ENCODE peak calls at places on chromosomes 3 and 15, in four cellular contexts. P, G, K and E are unnamed samples.

GRCh38 chr3:167066977-167067843 is 312.9 kb downstream of the ZBBX start:
- DNase-seq in P (peak), K (no peak), G (no peak), E (no peak)

GRCh38 chr3:82055792-82056191 is 294.3 kb upstream of the GBE1 start:
- DNase-seq in G (no peak), P (no peak), K (no peak), E (no peak)

GRCh38 chr15:31361764-31362120 is 35.1 kb downstream of the KLF13 start:
- DNase-seq in K (no peak), G (no peak), P (no peak), E (no peak)

GRCh38 chr3:156687023-156687422 is 12.6 kb downstream of the TIPARP start:
- DNase-seq in G (no peak), P (no peak), K (no peak), E (no peak)

GRCh38 chr3:49399467-49399866 is 12.3 kb downstream of the RHOA start:
- DNase-seq in P (no peak), G (no peak), K (no peak), E (no peak)

GRCh38 chr15:74995779-74996765 is 709 bp downstream of the SCAMP5 start:
- DNase-seq in P (no peak), K (peak), G (peak), E (no peak)

GRCh38 chr15:81182031-81182745 is 14.5 kb upstream of the IL16 start:
- DNase-seq in K (no peak), G (no peak), P (no peak), E (no peak)

GRCh38 chr15:84973492-84974460 is 7.9 kb upstream of the PDE8A start:
- DNase-seq in G (no peak), K (no peak), P (no peak), E (no peak)

GRCh38 chr15:45790325-45790943 is 155.6 kb downstream of the SQOR start:
- DNase-seq in K (peak), G (peak), P (peak), E (no peak)

GRCh38 chr3:141876891-141877561 is 583 bp downstream of the ATP1B3 start:
- DNase-seq in P (peak), G (peak), K (peak), E (peak)

GRCh38 chr15:70775160-70775559 is 11.8 kb upstream of the UACA start:
- DNase-seq in P (no peak), K (no peak), G (no peak), E (no peak)

GRCh38 chr3:193046369-193046768 is 128.7 kb upstream of the MB21D2 start:
- DNase-seq in G (no peak), K (no peak), P (no peak), E (no peak)

GRCh38 chr3:9930804-9931418 is 2.7 kb upstream of the CRELD1 start:
- DNase-seq in P (no peak), G (no peak), K (peak), E (peak)

GRCh38 chr3:55178336-55178735 is 250.5 kb upstream of the LRTM1 start:
- DNase-seq in G (no peak), P (no peak), K (no peak), E (no peak)

GRCh38 chr15:68045289-68046265 is 8.5 kb upstream of the PIAS1 start:
- DNase-seq in P (no peak), K (peak), G (peak), E (no peak)

GRCh38 chr3:186109897-186110803 is 1.3 kb upstream of the ETV5 start:
- DNase-seq in P (no peak), K (no peak), G (peak), E (peak)

DNA sequence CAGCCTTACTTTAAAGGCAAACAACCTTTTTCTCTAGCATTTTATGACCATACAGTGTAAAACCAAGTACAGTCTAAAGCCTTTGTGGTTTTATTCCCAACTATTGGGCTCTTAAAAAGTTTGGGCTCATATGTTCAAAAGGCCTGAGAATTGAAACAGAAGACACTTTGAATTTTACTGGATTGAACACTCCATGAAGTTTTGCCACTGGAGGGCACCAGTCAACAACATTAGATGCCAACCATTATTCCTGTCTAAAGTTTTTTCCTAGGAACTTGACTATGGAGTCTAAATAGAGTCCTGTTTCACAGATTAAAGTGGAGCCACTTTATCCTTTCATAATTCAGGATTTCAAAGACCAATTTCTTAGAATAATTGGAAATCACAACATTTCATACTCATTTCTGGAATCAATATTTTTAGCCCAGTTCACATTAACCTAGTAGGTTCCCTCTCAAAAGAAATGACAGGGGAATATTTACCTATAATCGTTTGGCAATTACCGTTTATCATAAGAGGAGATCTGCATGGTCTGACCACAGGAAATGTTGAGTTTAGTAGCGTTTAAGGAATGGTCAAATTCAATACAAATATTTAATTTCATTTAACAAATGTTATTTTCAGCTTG is 244.1 kb upstream of the PDZRN3 start:
- DNase-seq in P (peak), G (peak), K (peak), E (peak)
- TF ChIP-seq ELF4 in P (no peak), G (no peak), K (no peak), E (no peak)

GRCh38 chr3:76134166-76134565 is 348.8 kb upstream of the ZNF717 start:
- DNase-seq in P (no peak), G (no peak), K (no peak), E (no peak)

GRCh38 chr3:76138921-76139320 is 353.6 kb upstream of the ZNF717 start:
- DNase-seq in G (no peak), K (no peak), P (no peak), E (no peak)
- TF ChIP-seq ELF4 in G (no peak), K (no peak), P (no peak), E (no peak)

GRCh38 chr3:152738656-152739055 is 96.3 kb upstream of the P2RY1 start:
- DNase-seq in G (no peak), K (no peak), P (no peak), E (no peak)

GRCh38 chr3:152742368-152743347 is 92.3 kb upstream of the P2RY1 start:
- DNase-seq in K (no peak), G (no peak), P (no peak), E (no peak)

GRCh38 chr3:152737021-152737908 is 97.7 kb upstream of the P2RY1 start:
- DNase-seq in K (no peak), P (no peak), G (no peak), E (no peak)
- TF ChIP-seq ELF4 in K (no peak), P (no peak), G (no peak), E (no peak)

GRCh38 chr15:56098230-56098899 is 105.0 kb upstream of the NEDD4 start:
- DNase-seq in G (no peak), K (no peak), P (no peak), E (no peak)
- TF ChIP-seq ELF4 in G (no peak), K (no peak), P (no peak), E (no peak)

GRCh38 chr15:60116456-60117089 is 112.5 kb downstream of the FOXB1 start:
- DNase-seq in G (no peak), K (no peak), P (no peak), E (no peak)

GRCh38 chr15:60118564-60119080 is 114.5 kb downstream of the FOXB1 start:
- DNase-seq in K (no peak), G (peak), P (no peak), E (no peak)

GRCh38 chr15:60118146-60118545 is 114.0 kb downstream of the FOXB1 start:
- DNase-seq in P (no peak), K (no peak), G (peak), E (no peak)

GRCh38 chr15:60119101-60119500 is 115.0 kb downstream of the FOXB1 start:
- DNase-seq in P (no peak), G (no peak), K (no peak), E (no peak)

DNA sequence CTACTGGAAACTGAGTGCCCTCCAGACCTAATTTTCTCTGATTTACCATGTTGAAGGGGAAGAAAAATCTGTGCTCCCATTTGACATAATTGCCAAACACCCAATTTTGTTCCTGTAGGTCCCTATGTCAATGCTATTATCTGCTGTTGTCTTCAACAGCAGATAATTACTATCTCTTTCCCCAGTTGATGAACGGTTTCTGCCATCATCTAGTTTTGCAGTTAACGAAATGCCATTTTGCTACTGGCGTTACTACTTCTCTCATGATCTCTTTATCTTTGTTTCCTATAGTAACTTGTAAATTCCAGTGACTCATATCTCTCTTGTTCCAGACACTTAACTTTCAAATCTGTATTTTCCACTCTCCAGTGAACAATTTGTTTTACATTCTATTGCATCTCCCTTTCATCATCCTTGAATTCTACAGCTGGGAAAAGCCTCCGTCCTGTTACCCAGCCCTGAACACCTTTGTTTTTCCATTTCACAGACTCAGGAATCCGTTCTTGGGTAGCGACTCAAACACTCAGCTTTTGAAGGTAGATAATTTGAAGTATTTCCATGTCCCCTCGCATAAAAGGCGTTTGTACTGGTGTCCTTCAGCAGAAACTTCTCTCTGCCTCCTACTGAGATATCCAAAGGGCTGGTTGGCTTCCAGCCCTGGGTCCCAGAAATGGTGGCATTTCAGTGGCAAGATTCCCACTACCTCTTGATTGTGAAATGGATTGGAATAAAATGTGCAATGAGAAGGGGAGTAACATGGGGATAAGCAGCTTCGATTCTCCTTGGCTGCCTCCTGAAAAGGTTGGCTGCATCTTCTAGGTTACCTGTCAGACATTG is 111.7 kb downstream of the FOXB1 start:
- DNase-seq in G (no peak), P (no peak), K (no peak), E (no peak)
- TF ChIP-seq ELF4 in G (no peak), P (no peak), K (no peak), E (no peak)

DNA sequence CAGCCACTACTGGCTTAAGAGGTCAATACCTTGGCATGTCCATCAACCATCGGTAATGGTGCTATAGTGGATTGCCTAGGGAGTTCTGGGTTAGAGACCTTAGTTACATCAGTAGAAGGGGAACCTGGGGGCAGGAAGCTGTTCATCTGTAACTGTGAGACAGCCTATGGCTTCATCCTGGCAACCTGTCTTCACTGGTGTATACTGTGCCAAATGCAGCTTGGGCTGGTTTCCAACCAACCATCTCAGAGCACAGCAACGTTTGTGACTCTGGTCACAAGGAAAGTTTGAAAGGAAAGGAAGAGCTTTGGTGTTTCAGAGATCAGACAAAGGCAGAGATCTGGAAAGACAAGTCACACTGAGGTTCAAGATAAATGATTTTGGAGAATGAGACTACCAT is 93.8 kb downstream of the TJP1 start:
- DNase-seq in P (no peak), G (no peak), K (no peak), E (no peak)
- TF ChIP-seq ELF4 in P (no peak), G (no peak), K (no peak), E (no peak)

GRCh38 chr15:61994216-61994615 is 66.0 kb downstream of the VPS13C start:
- DNase-seq in P (no peak), G (no peak), K (no peak), E (no peak)

GRCh38 chr15:61992518-61992917 is 67.7 kb downstream of the VPS13C start:
- DNase-seq in P (no peak), K (no peak), G (no peak), E (no peak)

GRCh38 chr15:61987824-61988223 is 72.4 kb downstream of the VPS13C start:
- DNase-seq in G (no peak), P (no peak), K (no peak), E (no peak)

DNA sequence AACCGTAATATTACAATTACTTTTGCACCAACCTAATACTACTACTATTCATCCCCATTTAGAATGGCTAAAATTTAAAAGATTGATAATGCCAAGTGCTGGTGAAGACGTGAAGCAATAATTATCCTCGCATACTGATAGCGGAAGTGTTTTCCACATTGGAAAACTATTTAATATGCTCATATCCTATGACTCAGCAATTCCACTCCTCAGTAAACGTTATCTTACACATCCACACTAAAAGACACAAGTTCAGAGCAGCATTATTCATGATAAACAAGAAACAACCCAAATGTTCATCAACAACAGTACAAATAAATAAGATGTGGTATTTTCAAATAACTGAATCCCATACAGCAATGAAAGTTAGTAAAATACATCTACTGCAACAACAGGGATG is 70.5 kb downstream of the VPS13C start:
- DNase-seq in P (no peak), G (no peak), K (no peak), E (no peak)
- TF ChIP-seq ELF4 in P (no peak), G (no peak), K (no peak), E (no peak)

DNA sequence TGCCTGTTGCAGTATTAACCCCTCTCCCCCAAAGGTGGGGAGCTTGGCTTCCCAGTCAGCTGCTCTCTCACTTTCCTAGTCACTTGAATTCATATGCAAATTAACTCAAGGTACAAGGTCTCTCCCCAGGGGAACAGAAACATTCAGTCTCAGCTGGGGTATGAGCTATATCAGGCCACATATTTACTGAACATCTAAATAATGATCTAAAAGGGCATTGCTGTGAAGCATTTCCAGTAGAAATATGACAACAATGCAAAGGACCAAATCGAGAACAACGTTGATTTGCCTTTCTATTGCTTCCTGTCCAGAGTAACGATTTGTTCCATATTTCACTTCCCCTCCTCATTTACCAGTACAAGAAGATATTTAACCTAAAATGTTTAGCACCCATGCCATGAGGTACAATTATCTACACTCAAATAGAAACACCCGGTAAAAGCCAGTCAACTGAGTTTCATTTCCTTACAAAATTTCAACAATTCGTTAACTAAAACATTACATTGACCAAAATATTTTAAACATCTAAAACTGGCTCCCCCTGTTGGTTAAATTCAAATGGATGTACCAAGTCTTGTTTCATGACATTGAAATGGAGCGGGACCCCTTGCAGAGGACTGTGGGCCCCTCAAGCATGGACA is 36.5 kb upstream of the KLHL6 start:
- DNase-seq in P (no peak), G (no peak), K (no peak), E (no peak)
- TF ChIP-seq ELF4 in P (no peak), G (no peak), K (no peak), E (no peak)

GRCh38 chr3:78848392-78849288 is 919.2 kb downstream of the ROBO1 start:
- DNase-seq in K (peak), P (no peak), G (no peak), E (no peak)
- TF ChIP-seq ELF4 in K (no peak), P (no peak), G (no peak), E (no peak)